ENCODE peak calls at places on chromosomes 11 and 22, in nine cellular contexts. Z is H1, D is stomach, A is suprapubic skin, M is SK-N-SH, R is A549, H is GM12878, I is transverse colon, V is tibial nerve. F is an unnamed sample.
A peak's percentile ranks its signal among the peaks of the same experiment; 100 is the strongest.

GRCh38 chr22:20749453-20749852 is 24.5 kb upstream of the SERPIND1 start:
- DNase-seq in Z (no peak), V (no peak), D (no peak), H (no peak), A (no peak), R (no peak), M (no peak), I (no peak), F (no peak)

GRCh38 chr11:73185680-73186293 is 32.3 kb upstream of the P2RY2 start:
- DNase-seq in A (no peak), D (peak; percentile 23), Z (no peak), I (no peak), R (peak; percentile 76), V (no peak), H (no peak), M (no peak), F (no peak)

GRCh38 chr22:32996702-32997101 is 61.5 kb downstream of the SYN3 start:
- DNase-seq in M (no peak), I (peak; percentile 10), A (peak; percentile 94), H (no peak), D (no peak), R (no peak), V (peak; percentile 68), Z (no peak), F (no peak)

GRCh38 chr22:26756675-26757293 is 99.4 kb downstream of the MIAT start:
- DNase-seq in I (peak; percentile 59), M (peak; percentile 88), D (peak; percentile 59), Z (no peak), V (peak; percentile 40), H (no peak), A (no peak), R (no peak), F (peak; percentile 79)

GRCh38 chr11:61778357-61778886 is 14.0 kb downstream of the TMEM258 start:
- DNase-seq in Z (no peak), A (no peak), M (no peak), R (no peak), D (no peak), V (no peak), H (no peak), I (no peak), F (no peak)

GRCh38 chr11:70621241-70621640 is 222.9 kb downstream of the CTTN start:
- DNase-seq in I (no peak), V (no peak), A (no peak), D (no peak), Z (no peak), M (no peak), H (no peak), R (no peak), F (no peak)

GRCh38 chr11:78752528-78752927 is 177.9 kb upstream of the NARS2 start:
- DNase-seq in I (no peak), H (no peak), M (no peak), D (no peak), V (no peak), A (no peak), R (no peak), Z (no peak), F (no peak)

GRCh38 chr11:26541870-26542269 is 30.2 kb downstream of the MUC15 start:
- DNase-seq in M (peak; percentile 5), R (no peak), I (no peak), Z (no peak), H (no peak), A (no peak), V (no peak), D (no peak), F (no peak)

GRCh38 chr11:13238879-13239514 is 38.6 kb upstream of the BMAL1 start:
- DNase-seq in H (no peak), D (peak; percentile 54), A (no peak), M (peak; percentile 32), Z (no peak), R (peak; percentile 57), V (no peak), I (peak; percentile 46), F (peak; percentile 39)
- TF ChIP-seq EP300 in H (no peak), D (no peak), A (no peak), M (no peak), Z (no peak), R (no peak), V (no peak), I (no peak), F (no peak)

GRCh38 chr11:120218695-120219033 is 7.8 kb downstream of the OAF start:
- DNase-seq in D (no peak), Z (no peak), A (no peak), H (no peak), V (no peak), M (no peak), I (no peak), R (no peak), F (no peak)

GRCh38 chr11:120219157-120219934 is 8.5 kb downstream of the OAF start:
- DNase-seq in A (no peak), Z (no peak), R (no peak), I (no peak), M (no peak), H (no peak), D (no peak), V (no peak), F (no peak)

GRCh38 chr11:120217526-120217925 is 6.7 kb downstream of the OAF start:
- DNase-seq in A (no peak), H (no peak), V (no peak), D (no peak), Z (no peak), M (no peak), I (no peak), R (no peak), F (no peak)

GRCh38 chr11:120216426-120217102 is 5.7 kb downstream of the OAF start:
- DNase-seq in H (no peak), I (no peak), D (no peak), M (peak; percentile 48), A (no peak), Z (no peak), V (no peak), R (no peak), F (no peak)

GRCh38 chr11:120217941-120218694 is 7.3 kb downstream of the OAF start:
- DNase-seq in M (no peak), I (no peak), D (peak; percentile 66), R (no peak), V (peak; percentile 23), H (no peak), A (no peak), Z (no peak), F (no peak)
- H3K4me1 ChIP-seq in M (peaks cover 38% of the 10 kb centered on the region), I (peaks cover 87% of the 10 kb centered on the region), D (peaks cover 98% of the 10 kb centered on the region), R (no peaks in the 10 kb centered on the region), V (peaks cover 88% of the 10 kb centered on the region), H (no peaks in the 10 kb centered on the region), A (peaks cover 78% of the 10 kb centered on the region), Z (peaks cover 15% of the 10 kb centered on the region), F (peaks cover 25% of the 10 kb centered on the region)

GRCh38 chr11:101262995-101263394 is 133.4 kb upstream of the PGR start:
- DNase-seq in V (no peak), D (no peak), H (no peak), A (no peak), I (no peak), Z (no peak), M (no peak), R (no peak), F (no peak)

GRCh38 chr11:101267654-101268053 is 138.0 kb upstream of the PGR start:
- DNase-seq in V (no peak), M (no peak), D (no peak), R (no peak), I (no peak), H (no peak), Z (no peak), A (no peak), F (no peak)

GRCh38 chr11:101264303-101264702 is 134.7 kb upstream of the PGR start:
- DNase-seq in Z (no peak), V (no peak), H (no peak), D (no peak), I (no peak), M (no peak), A (no peak), R (no peak), F (no peak)

DNA sequence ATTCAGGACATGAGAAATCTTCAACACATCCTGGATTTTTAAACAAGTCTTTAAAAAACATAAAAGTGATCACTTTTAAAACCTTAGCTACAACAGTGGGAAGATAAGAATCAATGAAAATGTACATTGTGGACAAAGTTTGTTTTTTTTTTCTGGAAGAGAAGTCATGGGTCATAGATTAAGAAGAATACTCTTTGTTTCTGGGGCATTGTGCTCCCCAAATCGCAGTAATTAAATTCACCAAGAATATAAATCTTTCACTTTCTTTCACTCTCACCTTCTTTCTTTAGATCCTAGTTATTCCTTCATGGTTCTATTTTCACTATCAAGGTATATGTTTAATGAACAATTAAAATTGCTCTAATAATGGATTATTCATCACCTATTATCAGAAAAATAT is 132.6 kb upstream of the PGR start:
- DNase-seq in H (no peak), V (no peak), M (no peak), R (no peak), A (no peak), Z (no peak), D (no peak), I (no peak), F (no peak)
- H3K9me3 ChIP-seq in H (no peaks in the 10 kb centered on the region), V (no peaks in the 10 kb centered on the region), M (no peaks in the 10 kb centered on the region), R (no peaks in the 10 kb centered on the region), A (no peaks in the 10 kb centered on the region), Z (no peaks in the 10 kb centered on the region), D (no peaks in the 10 kb centered on the region), I (no peaks in the 10 kb centered on the region), F (no peaks in the 10 kb centered on the region)

GRCh38 chr11:111714522-111714921 is 51.7 kb downstream of the PPP2R1B start:
- DNase-seq in I (no peak), H (no peak), A (no peak), R (no peak), D (no peak), M (no peak), V (no peak), Z (no peak), F (no peak)

GRCh38 chr11:111715142-111715816 is 50.9 kb downstream of the PPP2R1B start:
- DNase-seq in I (no peak), R (no peak), H (no peak), M (no peak), Z (no peak), A (no peak), D (no peak), V (no peak), F (no peak)

GRCh38 chr11:111720801-111721494 is 45.2 kb downstream of the PPP2R1B start:
- DNase-seq in D (no peak), R (no peak), M (peak; percentile 42), I (no peak), A (no peak), H (no peak), V (no peak), Z (no peak), F (peak; percentile 44)

GRCh38 chr11:111719379-111719778 is 46.8 kb downstream of the PPP2R1B start:
- DNase-seq in A (no peak), D (no peak), R (no peak), H (no peak), Z (no peak), M (no peak), V (no peak), I (no peak), F (no peak)

DNA sequence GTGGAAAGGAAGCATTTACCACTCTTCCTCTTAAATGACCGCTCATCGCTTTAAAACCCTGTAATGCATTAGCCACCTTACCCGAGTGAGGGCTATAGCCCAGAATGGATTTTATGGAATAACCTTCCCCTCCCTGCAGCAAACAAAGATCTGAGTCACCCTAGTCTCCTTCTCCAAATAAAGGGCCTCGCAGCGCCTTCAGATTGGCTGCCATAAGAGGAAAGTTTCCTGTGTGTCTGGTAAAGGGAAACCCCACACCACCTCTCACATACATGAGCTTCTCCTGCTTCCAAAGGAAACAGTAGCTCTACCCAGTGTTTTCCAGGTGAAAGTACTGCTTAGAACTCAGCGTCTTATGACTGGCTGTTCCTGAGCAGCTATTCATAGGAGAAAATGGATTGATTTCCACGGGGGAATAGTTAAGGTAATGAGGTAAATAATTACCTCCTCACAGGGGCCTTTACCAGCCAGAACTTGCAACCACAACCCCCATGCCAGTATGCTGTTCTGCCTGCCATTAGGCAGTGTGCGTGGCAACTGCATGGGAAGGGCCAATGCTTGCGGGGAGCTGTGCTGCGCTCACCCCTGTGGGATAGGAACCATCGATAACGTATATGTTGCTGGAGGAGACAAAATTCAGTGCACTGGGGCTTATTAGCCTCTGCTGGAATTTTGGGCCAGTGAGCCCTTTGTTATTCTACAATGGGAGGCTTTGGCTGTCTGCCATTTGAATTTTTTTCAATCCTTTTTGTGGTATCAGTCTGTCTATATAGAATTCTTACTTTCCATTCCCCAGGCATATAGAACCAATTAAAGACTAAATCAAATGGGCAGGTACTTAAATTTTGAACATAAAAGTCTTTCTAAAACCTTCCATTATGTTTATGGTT is 47.5 kb downstream of the PPP2R1B start:
- DNase-seq in Z (no peak), M (no peak), I (peak; percentile 57), D (peak; percentile 73), A (no peak), H (no peak), V (no peak), R (no peak), F (no peak)
- TF ChIP-seq EP300 in Z (no peak), M (no peak), I (no peak), D (no peak), A (no peak), H (no peak), V (no peak), R (no peak), F (no peak)